ENCODE peak calls at places on chromosome 13, in five cellular contexts. M, K, Q, H and Y are unnamed samples.

GRCh38 chr13:93959796-93960533 is 519.5 kb downstream of the DCT start:
- DNase-seq in M (no peak), K (peak; percentile 9), Q (no peak), H (no peak), Y (no peak)

GRCh38 chr13:95485045-95485517 is 67.4 kb upstream of the CLDN10 start:
- DNase-seq in M (no peak), K (peak; percentile 45), Q (peak; percentile 40), H (no peak), Y (no peak)

GRCh38 chr13:35481777-35482176 is 5.3 kb upstream of the MAB21L1 start:
- DNase-seq in M (no peak), K (no peak), Q (no peak), H (no peak), Y (no peak)

GRCh38 chr13:76903544-76904162 is 17.4 kb upstream of the KCTD12 start:
- DNase-seq in M (peak; percentile 50), K (peak; percentile 90), Q (peak; percentile 77), H (peak; percentile 33), Y (no peak)

GRCh38 chr13:96089749-96090239 is at the start of gene HS6ST3:
- DNase-seq in M (no peak), K (peak; percentile 9), Q (peak; percentile 8), H (peak; percentile 28), Y (no peak)

GRCh38 chr13:34720618-34721017 is 221.5 kb upstream of the NBEA start:
- DNase-seq in M (no peak), K (no peak), Q (no peak), H (no peak), Y (no peak)

GRCh38 chr13:73399347-73400216 is 340.8 kb downstream of the KLF5 start:
- DNase-seq in M (no peak), K (no peak), Q (no peak), H (no peak), Y (no peak)

GRCh38 chr13:106036870-106037269 is 498.6 kb downstream of the EFNB2 start:
- DNase-seq in M (no peak), K (no peak), Q (no peak), H (no peak), Y (no peak)

GRCh38 chr13:30763786-30764440 is 28.6 kb downstream of the ALOX5AP start:
- DNase-seq in M (no peak), K (peak; percentile 63), Q (peak; percentile 20), H (no peak), Y (no peak)

GRCh38 chr13:56189978-56190377 is 950.7 kb upstream of the PRR20A start:
- DNase-seq in M (no peak), K (no peak), Q (no peak), H (no peak), Y (no peak)

GRCh38 chr13:70353096-70353495 is 244.8 kb upstream of the KLHL1 start:
- DNase-seq in M (no peak), K (no peak), Q (no peak), H (no peak), Y (no peak)
- TF ChIP-seq CTCF in M (no peak), K (no peak), Q (no peak), H (no peak), Y (no peak)

GRCh38 chr13:57345526-57345925 is 178.5 kb downstream of the PRR20E start:
- DNase-seq in M (no peak), K (no peak), Q (no peak), H (no peak), Y (no peak)

DNA sequence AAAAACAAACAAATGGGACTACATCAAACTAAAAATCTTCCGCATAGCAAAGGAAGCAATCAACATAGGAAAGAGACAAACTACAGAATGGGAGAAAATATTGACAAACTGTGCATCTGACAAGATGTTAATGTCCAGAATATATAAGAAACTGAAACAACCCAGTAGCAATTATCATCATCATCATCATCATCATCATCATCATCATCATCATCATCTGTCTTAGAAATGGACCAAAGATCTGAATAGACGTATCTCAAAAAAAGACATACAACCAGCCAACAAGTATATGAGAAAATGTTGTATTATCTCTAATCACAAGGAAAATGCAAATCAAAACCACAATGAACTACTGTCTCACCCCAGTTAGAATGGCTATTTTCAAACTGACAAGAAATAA is 173.9 kb downstream of the PRR20E start:
- DNase-seq in M (no peak), K (no peak), Q (no peak), H (no peak), Y (no peak)
- H3K4me3 ChIP-seq in M (no peak overlapping the region), K (no peak overlapping the region), Q (no peak overlapping the region), H (no peak overlapping the region), Y (no peak overlapping the region)

GRCh38 chr13:110416131-110416584 is 109.1 kb downstream of the COL4A2 start:
- DNase-seq in M (no peak), K (peak; percentile 65), Q (no peak), H (no peak), Y (no peak)

GRCh38 chr13:110417537-110417908 is 110.4 kb downstream of the COL4A2 start:
- DNase-seq in M (no peak), K (no peak), Q (no peak), H (no peak), Y (no peak)

GRCh38 chr13:110413311-110414040 is 106.4 kb downstream of the COL4A2 start:
- DNase-seq in M (no peak), K (no peak), Q (no peak), H (no peak), Y (no peak)

GRCh38 chr13:110414283-110414682 is 107.2 kb downstream of the COL4A2 start:
- DNase-seq in M (no peak), K (no peak), Q (no peak), H (no peak), Y (no peak)

DNA sequence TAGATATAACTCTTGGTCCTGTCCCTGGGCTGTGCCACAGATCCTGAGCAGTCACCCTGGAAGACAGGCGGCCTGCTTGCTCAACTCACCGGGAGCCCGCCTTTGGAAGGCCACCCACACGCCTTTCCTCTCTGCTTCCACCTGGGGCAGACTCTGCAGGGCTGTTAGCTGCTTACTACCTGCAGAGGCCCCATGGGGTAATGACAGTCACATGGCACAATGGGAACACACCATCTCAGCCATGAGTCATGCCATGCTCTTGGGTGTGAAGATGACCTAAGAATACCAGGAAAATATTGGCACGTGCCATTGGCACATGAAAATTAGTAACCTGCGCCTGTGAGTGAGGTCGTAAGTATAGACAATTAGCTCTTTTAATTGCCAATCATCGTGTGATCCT is 108.6 kb downstream of the COL4A2 start:
- DNase-seq in M (no peak), K (peak; percentile 59), Q (no peak), H (no peak), Y (no peak)
- TF ChIP-seq CTCF in M (no peak), K (no peak), Q (no peak), H (no peak), Y (peak; percentile 8)

GRCh38 chr13:40348096-40348679 is 318.3 kb downstream of the FOXO1 start:
- DNase-seq in M (no peak), K (no peak), Q (no peak), H (no peak), Y (no peak)
- H3K4me3 ChIP-seq in M (no peak overlapping the region), K (no peak overlapping the region), Q (no peak overlapping the region), H (no peak overlapping the region), Y (no peak overlapping the region)

GRCh38 chr13:44436589-44437337 is 63.1 kb downstream of the SERP2 start:
- DNase-seq in M (peak; percentile 85), K (peak; percentile 91), Q (peak; percentile 96), H (peak; percentile 95), Y (peak; percentile 96)

GRCh38 chr13:44439615-44440014 is 66.0 kb downstream of the SERP2 start:
- DNase-seq in M (no peak), K (no peak), Q (no peak), H (no peak), Y (no peak)

GRCh38 chr13:44435142-44435982 is 61.7 kb downstream of the SERP2 start:
- DNase-seq in M (peak; percentile 97), K (peak; percentile 99), Q (peak; percentile 99), H (peak; percentile 93), Y (peak; percentile 98)

GRCh38 chr13:44438234-44438579 is 64.6 kb downstream of the SERP2 start:
- DNase-seq in M (no peak), K (no peak), Q (no peak), H (no peak), Y (no peak)

DNA sequence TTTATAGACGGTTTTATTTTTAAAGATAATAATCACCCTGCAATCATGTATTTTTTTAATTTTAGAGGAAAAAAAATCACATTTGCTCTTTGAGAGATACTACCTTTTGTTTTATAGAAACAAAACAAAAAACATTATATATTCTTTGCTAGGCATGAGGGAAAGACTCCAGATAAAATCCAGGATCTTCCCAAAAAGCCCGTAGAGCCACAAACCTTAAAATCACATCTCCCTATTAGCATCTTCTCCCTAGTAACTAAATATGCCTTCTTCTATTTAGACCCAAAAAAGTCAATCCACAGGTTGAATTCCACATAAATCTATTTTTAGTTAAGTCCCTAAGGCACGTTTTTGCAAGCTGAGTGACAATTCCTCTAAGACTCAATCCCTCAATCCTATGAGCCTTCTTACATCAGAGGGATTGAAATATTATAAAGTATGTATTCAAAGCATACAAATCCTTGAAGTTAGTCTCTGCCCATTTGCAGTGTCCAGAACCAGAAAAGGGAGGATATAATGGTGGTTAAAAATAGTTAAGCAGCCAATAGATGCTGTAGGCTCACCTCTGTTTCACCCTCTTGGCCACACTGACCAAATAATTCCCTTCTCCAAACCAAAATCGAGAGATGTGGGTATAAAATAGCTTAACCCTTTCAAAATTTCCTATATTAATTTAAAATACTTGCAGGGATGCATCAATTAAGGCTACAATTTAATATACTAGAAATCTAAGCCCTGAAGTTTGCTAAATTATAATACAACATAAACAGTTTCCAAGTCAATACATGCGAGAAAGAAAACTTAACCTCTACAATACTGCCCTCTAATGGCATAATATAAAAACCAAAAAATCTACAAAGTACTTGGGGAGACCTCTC is 64.0 kb downstream of the SERP2 start:
- DNase-seq in M (no peak), K (peak; percentile 73), Q (peak; percentile 77), H (no peak), Y (no peak)
- TF ChIP-seq CTCF in M (peak; percentile 49), K (no peak), Q (peak; percentile 21), H (peak; percentile 65), Y (peak; percentile 33)

DNA sequence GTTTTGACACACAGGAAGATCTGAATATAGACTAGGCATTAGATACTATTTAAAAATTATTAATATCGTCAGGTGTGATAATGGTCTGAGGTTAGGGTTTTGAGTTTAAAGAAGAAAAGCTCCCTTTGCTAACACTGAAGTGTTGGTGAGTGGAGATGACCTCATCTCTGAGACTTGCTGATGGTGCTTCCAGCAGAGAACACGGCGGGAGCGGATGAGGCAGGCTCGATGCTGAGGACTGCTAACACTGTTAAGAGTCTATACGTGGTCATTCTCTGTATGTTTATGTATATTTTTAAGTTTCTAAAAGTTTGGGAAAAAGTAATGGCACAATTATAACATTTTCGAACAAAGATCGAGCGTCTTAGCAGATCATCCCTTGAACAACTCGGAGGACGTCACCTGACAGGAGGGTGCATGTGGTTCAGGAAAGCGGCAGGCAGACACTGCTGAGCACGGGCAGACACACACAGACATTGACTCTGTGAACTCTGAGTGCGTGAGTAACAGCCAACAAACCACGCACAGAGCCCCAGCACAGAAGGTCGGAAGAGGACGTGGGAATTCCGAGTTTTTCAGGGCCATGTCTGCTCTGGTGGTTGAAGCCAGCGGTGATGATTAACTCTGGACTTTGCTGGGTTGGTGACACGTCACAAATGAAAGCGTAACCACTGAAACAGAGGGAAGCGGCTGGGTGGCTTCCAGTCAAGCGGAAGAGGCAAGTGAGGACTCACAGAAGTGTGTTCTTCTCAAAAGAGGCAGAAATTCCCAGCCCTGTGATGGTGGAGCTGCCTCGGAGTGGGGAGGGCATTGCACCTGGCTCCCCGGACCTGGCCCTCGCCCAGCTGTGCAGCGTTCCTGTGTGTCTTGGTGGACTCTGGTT is 91.9 kb upstream of the TEX29 start:
- DNase-seq in M (no peak), K (peak; percentile 47), Q (peak; percentile 97), H (no peak), Y (no peak)
- H3K4me3 ChIP-seq in M (no peak overlapping the region), K (no peak overlapping the region), Q (peak overlapping the region; percentile 25), H (no peak overlapping the region), Y (no peak overlapping the region)